ENCODE peak calls at places on chromosomes 6 and 20, in four cellular contexts. W, T, G and H are unnamed samples.

GRCh38 chr6:26183581-26184408 is 96.6 kb downstream of the HFE start:
- DNase-seq in W (peak), G (no peak), T (peak), H (no peak)

GRCh38 chr6:143984670-143985069 is 23.4 kb downstream of the PLAGL1 start:
- DNase-seq in G (no peak), T (no peak), W (no peak), H (no peak)

GRCh38 chr6:66796987-66797386 is 1090.0 kb upstream of the EYS start:
- DNase-seq in T (no peak), W (no peak), G (no peak), H (no peak)

GRCh38 chr6:120173250-120173649 is 823.7 kb upstream of the MAN1A1 start:
- DNase-seq in T (no peak), W (no peak), G (no peak), H (no peak)

GRCh38 chr20:38473353-38473795 is 731 bp downstream of the RALGAPB start:
- DNase-seq in W (no peak), T (no peak), G (no peak), H (no peak)

GRCh38 chr6:17729223-17730077 is 22.7 kb upstream of the NUP153 start:
- DNase-seq in G (no peak), T (no peak), W (no peak), H (no peak)

GRCh38 chr6:40037271-40037670 is 103.0 kb upstream of the MOCS1 start:
- DNase-seq in G (no peak), T (no peak), W (no peak), H (peak)

GRCh38 chr6:158194487-158195280 is 26.5 kb downstream of the GTF2H5 start:
- DNase-seq in T (no peak), W (no peak), G (no peak), H (no peak)

GRCh38 chr6:168239374-168239773 is 80.2 kb downstream of the DACT2 start:
- DNase-seq in G (no peak), W (no peak), T (no peak), H (no peak)

GRCh38 chr20:917416-917815 is 1.3 kb upstream of the ANGPT4 start:
- DNase-seq in W (no peak), G (no peak), T (no peak), H (no peak)
- H3K27ac ChIP-seq in W (no peak), G (no peak), T (no peak), H (no peak)

GRCh38 chr6:149139782-149140136 is 177.8 kb upstream of the TAB2 start:
- DNase-seq in G (no peak), T (no peak), W (no peak), H (no peak)

GRCh38 chr6:149138093-149138492 is 179.4 kb upstream of the TAB2 start:
- DNase-seq in W (no peak), T (no peak), G (no peak), H (no peak)

GRCh38 chr6:149138699-149139294 is 178.7 kb upstream of the TAB2 start:
- DNase-seq in T (no peak), W (no peak), G (no peak), H (no peak)

GRCh38 chr6:149140910-149141290 is 176.6 kb upstream of the TAB2 start:
- DNase-seq in W (no peak), T (no peak), G (no peak), H (no peak)

DNA sequence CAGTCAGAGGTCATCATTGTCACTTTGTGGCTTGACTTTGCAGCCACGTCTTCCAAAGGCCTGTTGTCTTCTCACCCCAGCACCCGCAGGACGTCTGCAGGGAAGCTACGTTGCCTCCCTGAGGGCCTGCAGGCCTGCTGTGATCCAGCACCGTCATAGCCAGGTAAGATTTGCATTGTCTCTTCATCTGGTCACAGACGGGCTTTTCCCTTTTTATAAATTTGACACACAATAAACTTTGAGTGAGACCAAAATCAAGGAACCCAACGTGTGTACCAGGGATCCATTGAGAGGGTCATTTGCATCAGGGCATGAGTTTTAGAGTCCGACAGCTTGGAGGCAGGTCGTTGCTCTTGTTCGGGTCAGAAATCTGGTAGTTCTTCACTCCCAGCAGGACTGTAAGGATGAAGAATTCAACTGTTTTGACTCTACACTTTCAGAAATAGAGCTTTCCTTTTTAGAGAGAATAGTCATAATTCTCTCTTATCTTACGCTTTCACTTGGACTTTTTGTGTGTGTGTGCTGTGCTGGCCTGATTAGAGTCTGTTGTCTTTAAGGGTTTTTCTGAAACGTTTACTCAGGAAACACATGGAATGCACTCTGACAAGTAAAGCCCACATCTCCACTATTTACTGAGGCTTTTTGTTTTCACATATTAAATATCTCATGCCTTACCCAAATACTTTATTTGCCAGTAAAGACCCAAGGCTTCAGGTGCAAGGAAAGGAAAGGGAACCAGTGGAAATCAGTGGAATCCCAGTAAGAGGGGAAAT is 177.2 kb upstream of the TAB2 start:
- DNase-seq in G (no peak), T (peak), W (no peak), H (no peak)
- H3K27ac ChIP-seq in G (no peak), T (peak), W (no peak), H (no peak)

DNA sequence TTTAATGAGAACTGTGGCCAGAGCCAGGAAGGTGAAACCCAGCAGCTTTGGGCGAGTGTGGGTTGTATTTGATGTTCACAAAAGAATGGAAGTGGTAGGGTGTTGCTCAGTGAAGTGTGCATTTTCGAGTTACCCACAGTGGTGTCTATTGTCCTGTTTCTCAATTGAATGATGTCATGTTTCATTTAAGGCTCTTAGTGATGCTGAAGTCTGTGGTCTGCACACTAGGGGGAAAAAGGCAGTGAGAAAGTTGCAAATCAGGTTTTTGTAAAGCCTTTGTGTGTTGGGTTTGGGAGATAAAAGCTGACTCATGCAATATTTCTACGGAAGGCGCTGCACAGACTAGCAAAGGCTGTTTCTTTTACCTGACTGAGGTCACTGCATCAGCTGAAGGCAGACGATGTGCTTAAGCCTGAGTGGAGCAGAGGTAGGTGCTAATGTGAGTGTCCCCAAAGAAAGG is 121.1 kb downstream of the PLEKHG1 start:
- DNase-seq in W (no peak), T (no peak), G (peak), H (peak)
- H3K27ac ChIP-seq in W (no peak), T (no peak), G (no peak), H (peak)

GRCh38 chr6:7136859-7137334 is 29.1 kb downstream of the RREB1 start:
- DNase-seq in T (no peak), G (no peak), W (no peak), H (no peak)

GRCh38 chr6:7138921-7139358 is 31.2 kb downstream of the RREB1 start:
- DNase-seq in G (peak), W (no peak), T (no peak), H (no peak)

GRCh38 chr6:7138111-7138510 is 30.4 kb downstream of the RREB1 start:
- DNase-seq in W (no peak), T (no peak), G (no peak), H (no peak)

GRCh38 chr6:7135755-7136154 is 28.0 kb downstream of the RREB1 start:
- DNase-seq in G (no peak), W (no peak), T (no peak), H (no peak)

DNA sequence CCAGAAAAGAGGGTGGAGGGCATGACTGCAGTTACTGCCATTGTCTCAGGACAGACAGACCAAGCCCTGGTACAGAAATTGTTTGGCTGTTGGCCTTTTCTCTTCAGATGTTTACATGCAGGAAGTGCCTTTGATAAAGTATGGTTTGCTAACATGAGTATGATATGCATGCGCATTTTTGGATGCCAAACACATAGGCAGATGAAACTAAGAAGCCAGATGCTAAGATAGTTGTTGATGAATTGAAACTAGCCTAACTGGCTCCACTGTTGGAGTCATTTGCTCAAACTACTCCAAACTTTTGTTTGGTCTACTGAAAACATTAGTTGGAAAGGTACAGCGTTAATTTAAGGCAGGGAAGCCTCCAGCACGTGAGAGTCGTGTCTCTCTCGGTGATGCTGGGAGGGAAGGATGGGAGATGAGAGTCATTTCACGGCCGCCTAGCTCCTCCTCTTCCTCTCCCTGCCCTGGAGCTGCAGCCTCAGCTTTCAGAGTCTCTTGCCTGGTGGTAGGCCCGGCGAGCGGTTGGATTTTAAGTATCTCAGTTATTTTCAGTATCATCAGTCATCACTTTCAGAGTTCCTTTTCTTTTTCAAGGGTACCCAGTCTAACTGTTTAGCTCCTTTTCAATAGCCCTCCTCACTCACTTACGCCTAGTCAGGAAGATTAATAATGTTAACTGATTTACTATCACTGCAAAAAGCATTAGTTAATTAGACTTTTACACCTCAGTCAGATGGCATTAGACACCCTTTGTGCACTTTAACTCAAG is 29.8 kb downstream of the RREB1 start:
- DNase-seq in G (no peak), W (peak), T (peak), H (no peak)
- H3K27ac ChIP-seq in G (peak), W (peak), T (peak), H (peak)

DNA sequence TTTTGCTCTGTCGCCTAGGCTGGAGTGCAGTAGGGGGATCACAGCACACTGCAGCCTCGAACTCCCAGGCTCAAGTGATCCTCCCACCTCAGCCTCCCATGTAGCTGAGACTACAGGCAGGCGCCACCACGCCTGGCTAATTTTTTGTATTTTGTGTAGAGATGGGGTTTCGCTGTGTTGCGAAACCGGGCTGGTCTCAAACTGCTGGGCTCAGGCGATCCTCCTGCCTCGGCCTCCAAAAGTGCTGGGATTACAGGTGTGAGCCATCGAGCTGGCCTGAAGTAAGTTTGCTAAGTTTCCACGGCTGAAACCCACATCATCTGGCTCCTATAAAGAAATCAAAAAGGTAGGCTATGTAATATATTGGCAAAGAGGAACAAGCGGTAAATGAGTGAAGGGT is 1.4 kb upstream of the MYLIP start:
- DNase-seq in G (no peak), W (no peak), T (no peak), H (no peak)
- H3K27ac ChIP-seq in G (no peak), W (no peak), T (no peak), H (no peak)

GRCh38 chr20:53940356-53940694 is 130.1 kb downstream of the BCAS1 start:
- DNase-seq in W (no peak), G (no peak), T (no peak), H (no peak)
- H3K27ac ChIP-seq in W (peak), G (no peak), T (no peak), H (peak)

GRCh38 chr6:72421387-72421786 is 200.5 kb upstream of the KCNQ5 start:
- DNase-seq in T (no peak), G (no peak), W (no peak), H (no peak)

GRCh38 chr6:72422126-72422680 is 199.7 kb upstream of the KCNQ5 start:
- DNase-seq in T (no peak), W (peak), G (no peak), H (peak)

GRCh38 chr6:72420409-72420808 is 201.5 kb upstream of the KCNQ5 start:
- DNase-seq in T (no peak), W (no peak), G (no peak), H (no peak)

GRCh38 chr6:72416744-72417143 is 205.1 kb upstream of the KCNQ5 start:
- DNase-seq in G (no peak), W (no peak), T (no peak), H (no peak)

DNA sequence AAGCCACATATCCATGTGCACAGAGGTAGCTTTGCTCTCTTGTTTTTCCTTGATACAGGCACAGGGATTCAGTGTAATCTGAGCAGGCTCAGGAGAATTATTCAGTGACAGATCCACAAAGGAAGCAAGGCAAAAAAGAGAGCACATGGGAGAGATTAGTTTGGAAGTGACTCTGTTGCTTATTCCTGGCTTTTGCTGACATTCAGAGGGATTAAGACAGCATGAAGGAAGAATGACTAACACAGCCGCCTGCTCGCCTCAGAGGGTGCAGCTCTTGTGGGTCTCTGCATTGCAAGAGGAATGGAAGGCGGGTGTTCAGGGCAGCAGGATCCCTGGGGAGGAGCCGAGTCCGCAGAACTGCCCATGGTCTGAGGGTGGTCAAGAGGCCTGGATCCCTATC is 203.4 kb upstream of the KCNQ5 start:
- DNase-seq in W (peak), G (no peak), T (no peak), H (peak)
- H3K27ac ChIP-seq in W (no peak), G (no peak), T (no peak), H (no peak)